ENCODE peak calls at places on chromosomes 13 and 19, in six cellular contexts. One of them, this sample, is unnamed.

GRCh38 chr19:31962565-31962996 is 382.8 kb upstream of the ZNF507 start:
- DNase-seq in neural progenitor cell: no peak
- DNase-seq in psoas muscle: no peak
- DNase-seq in cardiac muscle cell: no peak
- DNase-seq in fibroblast of the aortic adventitia: no peak
- DNase-seq in iPS DF 6.9: no peak
- DNase-seq in this sample: no peak

GRCh38 chr19:48608798-48609263 is 2.3 kb downstream of the SPACA4 start:
- DNase-seq in neural progenitor cell: peak
- DNase-seq in psoas muscle: no peak
- DNase-seq in cardiac muscle cell: no peak
- DNase-seq in fibroblast of the aortic adventitia: peak
- DNase-seq in iPS DF 6.9: no peak
- DNase-seq in this sample: no peak

GRCh38 chr13:31242935-31243334 is 43.2 kb downstream of the B3GLCT start:
- DNase-seq in neural progenitor cell: no peak
- DNase-seq in psoas muscle: no peak
- DNase-seq in cardiac muscle cell: no peak
- DNase-seq in fibroblast of the aortic adventitia: peak
- DNase-seq in iPS DF 6.9: no peak
- DNase-seq in this sample: no peak

GRCh38 chr13:38223093-38223492 is 126.6 kb upstream of the UFM1 start:
- DNase-seq in neural progenitor cell: peak
- DNase-seq in psoas muscle: no peak
- DNase-seq in cardiac muscle cell: peak
- DNase-seq in fibroblast of the aortic adventitia: peak
- DNase-seq in iPS DF 6.9: peak
- DNase-seq in this sample: peak

GRCh38 chr13:29802621-29803020 is 47.8 kb downstream of the UBL3 start:
- DNase-seq in neural progenitor cell: no peak
- DNase-seq in psoas muscle: no peak
- DNase-seq in cardiac muscle cell: no peak
- DNase-seq in fibroblast of the aortic adventitia: peak
- DNase-seq in iPS DF 6.9: no peak
- DNase-seq in this sample: no peak

GRCh38 chr13:43058318-43058674 is 34.9 kb downstream of the DNAJC15 start:
- DNase-seq in neural progenitor cell: no peak
- DNase-seq in psoas muscle: no peak
- DNase-seq in cardiac muscle cell: no peak
- DNase-seq in fibroblast of the aortic adventitia: peak
- DNase-seq in iPS DF 6.9: no peak
- DNase-seq in this sample: no peak

GRCh38 chr19:35055715-35056179 is 14.2 kb downstream of the HPN start:
- DNase-seq in neural progenitor cell: peak
- DNase-seq in psoas muscle: no peak
- DNase-seq in cardiac muscle cell: no peak
- DNase-seq in fibroblast of the aortic adventitia: no peak
- DNase-seq in iPS DF 6.9: peak
- DNase-seq in this sample: no peak

GRCh38 chr13:104841110-104841509 is 1694.4 kb downstream of the EFNB2 start:
- DNase-seq in neural progenitor cell: no peak
- DNase-seq in psoas muscle: no peak
- DNase-seq in cardiac muscle cell: no peak
- DNase-seq in fibroblast of the aortic adventitia: no peak
- DNase-seq in iPS DF 6.9: no peak
- DNase-seq in this sample: no peak

GRCh38 chr13:92574499-92574898 is 652.1 kb upstream of the GPC6 start:
- DNase-seq in neural progenitor cell: no peak
- DNase-seq in psoas muscle: no peak
- DNase-seq in cardiac muscle cell: no peak
- DNase-seq in fibroblast of the aortic adventitia: no peak
- DNase-seq in iPS DF 6.9: no peak
- DNase-seq in this sample: peak

GRCh38 chr13:60329221-60329983 is 67.6 kb upstream of the TDRD3 start:
- DNase-seq in neural progenitor cell: peak
- DNase-seq in psoas muscle: no peak
- DNase-seq in cardiac muscle cell: peak
- DNase-seq in fibroblast of the aortic adventitia: peak
- DNase-seq in iPS DF 6.9: peak
- DNase-seq in this sample: no peak

GRCh38 chr19:13588953-13589833 is 82.9 kb upstream of the CACNA1A start:
- DNase-seq in neural progenitor cell: peak
- DNase-seq in psoas muscle: peak
- DNase-seq in cardiac muscle cell: peak
- DNase-seq in fibroblast of the aortic adventitia: peak
- DNase-seq in iPS DF 6.9: peak
- DNase-seq in this sample: peak

DNA sequence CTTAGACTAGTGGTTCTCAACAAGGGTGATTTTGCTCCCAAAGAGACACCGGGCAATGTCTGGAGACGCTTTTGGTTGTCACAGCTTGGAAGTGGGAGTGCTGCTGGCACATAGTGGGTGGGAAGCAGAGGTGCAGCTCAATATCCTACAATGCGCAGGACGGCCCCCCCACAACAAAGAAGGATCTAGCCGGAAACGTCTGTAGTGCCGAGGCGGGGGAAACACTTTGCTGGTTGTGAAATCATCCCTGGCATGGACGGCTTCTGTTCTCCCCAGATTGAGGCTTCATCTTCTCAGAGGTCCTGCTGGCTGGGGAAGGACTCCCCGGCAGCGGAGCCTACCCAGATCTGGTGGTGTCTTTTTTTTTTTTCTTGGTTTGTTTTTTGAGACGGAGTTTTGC is 13.4 kb upstream of the SYT5 start:
- DNase-seq in neural progenitor cell: no peak
- DNase-seq in psoas muscle: no peak
- DNase-seq in cardiac muscle cell: no peak
- DNase-seq in fibroblast of the aortic adventitia: no peak
- DNase-seq in iPS DF 6.9: no peak
- DNase-seq in this sample: no peak
- H3K4me3 ChIP-seq in neural progenitor cell: no peak
- H3K4me3 ChIP-seq in psoas muscle: no peak
- H3K4me3 ChIP-seq in cardiac muscle cell: no peak
- H3K4me3 ChIP-seq in fibroblast of the aortic adventitia: no peak
- H3K4me3 ChIP-seq in iPS DF 6.9: no peak
- H3K4me3 ChIP-seq in this sample: no peak

DNA sequence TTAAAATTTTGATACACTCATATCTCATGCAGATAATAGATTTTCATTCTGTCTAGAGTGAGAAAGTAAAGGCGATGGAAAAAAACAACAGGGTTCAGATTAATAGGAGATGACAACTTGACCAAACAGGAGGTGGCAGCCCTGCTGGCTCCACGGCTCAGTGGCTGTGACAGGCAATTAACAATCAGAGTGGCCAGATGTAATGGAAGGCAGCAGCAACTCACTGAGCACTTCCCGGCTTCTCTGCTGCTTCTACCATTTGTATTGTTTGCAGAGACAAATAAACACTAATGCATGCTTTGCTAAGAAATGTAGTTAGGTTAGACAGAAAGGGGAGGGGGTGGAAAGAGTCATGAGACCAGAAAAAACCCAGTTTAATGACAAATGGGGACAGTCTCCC is 473.0 kb upstream of the SLC10A2 start:
- DNase-seq in neural progenitor cell: peak
- DNase-seq in psoas muscle: no peak
- DNase-seq in cardiac muscle cell: peak
- DNase-seq in fibroblast of the aortic adventitia: no peak
- DNase-seq in iPS DF 6.9: no peak
- DNase-seq in this sample: no peak
- H3K4me3 ChIP-seq in neural progenitor cell: no peak
- H3K4me3 ChIP-seq in psoas muscle: no peak
- H3K4me3 ChIP-seq in cardiac muscle cell: no peak
- H3K4me3 ChIP-seq in fibroblast of the aortic adventitia: no peak
- H3K4me3 ChIP-seq in iPS DF 6.9: no peak
- H3K4me3 ChIP-seq in this sample: no peak

GRCh38 chr13:50154697-50155096 is 139.5 kb downstream of the KCNRG start:
- DNase-seq in neural progenitor cell: no peak
- DNase-seq in psoas muscle: no peak
- DNase-seq in cardiac muscle cell: no peak
- DNase-seq in fibroblast of the aortic adventitia: no peak
- DNase-seq in iPS DF 6.9: no peak
- DNase-seq in this sample: no peak

GRCh38 chr13:50153888-50154287 is 138.6 kb downstream of the KCNRG start:
- DNase-seq in neural progenitor cell: no peak
- DNase-seq in psoas muscle: no peak
- DNase-seq in cardiac muscle cell: no peak
- DNase-seq in fibroblast of the aortic adventitia: no peak
- DNase-seq in iPS DF 6.9: no peak
- DNase-seq in this sample: no peak

GRCh38 chr13:50152224-50152623 is 137.0 kb downstream of the KCNRG start:
- DNase-seq in neural progenitor cell: no peak
- DNase-seq in psoas muscle: no peak
- DNase-seq in cardiac muscle cell: no peak
- DNase-seq in fibroblast of the aortic adventitia: peak
- DNase-seq in iPS DF 6.9: no peak
- DNase-seq in this sample: no peak

GRCh38 chr13:50153401-50153800 is 138.2 kb downstream of the KCNRG start:
- DNase-seq in neural progenitor cell: no peak
- DNase-seq in psoas muscle: no peak
- DNase-seq in cardiac muscle cell: no peak
- DNase-seq in fibroblast of the aortic adventitia: no peak
- DNase-seq in iPS DF 6.9: no peak
- DNase-seq in this sample: no peak

GRCh38 chr13:50152655-50153309 is 137.5 kb downstream of the KCNRG start:
- DNase-seq in neural progenitor cell: no peak
- DNase-seq in psoas muscle: no peak
- DNase-seq in cardiac muscle cell: no peak
- DNase-seq in fibroblast of the aortic adventitia: no peak
- DNase-seq in iPS DF 6.9: no peak
- DNase-seq in this sample: no peak
- H3K4me3 ChIP-seq in neural progenitor cell: no peak
- H3K4me3 ChIP-seq in psoas muscle: peak
- H3K4me3 ChIP-seq in cardiac muscle cell: no peak
- H3K4me3 ChIP-seq in fibroblast of the aortic adventitia: no peak
- H3K4me3 ChIP-seq in iPS DF 6.9: no peak
- H3K4me3 ChIP-seq in this sample: no peak

GRCh38 chr13:51811046-51811445 is 7.1 kb upstream of the DHRS12 start:
- DNase-seq in neural progenitor cell: no peak
- DNase-seq in psoas muscle: no peak
- DNase-seq in cardiac muscle cell: no peak
- DNase-seq in fibroblast of the aortic adventitia: no peak
- DNase-seq in iPS DF 6.9: no peak
- DNase-seq in this sample: no peak

GRCh38 chr13:51808811-51809210 is 4.8 kb upstream of the DHRS12 start:
- DNase-seq in neural progenitor cell: no peak
- DNase-seq in psoas muscle: no peak
- DNase-seq in cardiac muscle cell: no peak
- DNase-seq in fibroblast of the aortic adventitia: no peak
- DNase-seq in iPS DF 6.9: no peak
- DNase-seq in this sample: no peak

GRCh38 chr13:51814825-51815650 is 11.1 kb upstream of the DHRS12 start:
- DNase-seq in neural progenitor cell: peak
- DNase-seq in psoas muscle: peak
- DNase-seq in cardiac muscle cell: peak
- DNase-seq in fibroblast of the aortic adventitia: peak
- DNase-seq in iPS DF 6.9: no peak
- DNase-seq in this sample: no peak

GRCh38 chr13:51814071-51814470 is 10.1 kb upstream of the DHRS12 start:
- DNase-seq in neural progenitor cell: no peak
- DNase-seq in psoas muscle: no peak
- DNase-seq in cardiac muscle cell: no peak
- DNase-seq in fibroblast of the aortic adventitia: no peak
- DNase-seq in iPS DF 6.9: no peak
- DNase-seq in this sample: no peak

DNA sequence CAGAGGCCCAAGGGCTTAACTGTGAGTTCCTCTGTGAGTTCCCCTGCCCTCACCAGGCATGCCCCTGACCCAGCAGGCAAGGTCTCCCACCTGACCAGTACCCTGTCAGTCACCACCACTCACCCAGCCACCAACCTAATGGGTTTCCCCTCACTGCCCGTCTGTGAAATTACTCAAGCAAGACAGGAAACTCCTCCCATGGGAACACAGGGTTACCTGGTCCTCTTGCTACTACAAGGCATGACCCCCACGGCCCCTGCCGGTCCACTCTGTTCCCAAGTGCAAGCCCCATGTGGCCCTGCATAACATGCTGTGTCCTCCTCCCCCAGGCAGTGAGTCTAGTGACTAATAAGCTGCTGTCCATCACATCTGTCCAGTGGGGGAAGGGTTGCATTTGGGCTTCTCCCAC is 8.0 kb upstream of the DHRS12 start:
- DNase-seq in neural progenitor cell: no peak
- DNase-seq in psoas muscle: no peak
- DNase-seq in cardiac muscle cell: no peak
- DNase-seq in fibroblast of the aortic adventitia: no peak
- DNase-seq in iPS DF 6.9: no peak
- DNase-seq in this sample: no peak
- H3K4me3 ChIP-seq in neural progenitor cell: no peak
- H3K4me3 ChIP-seq in psoas muscle: no peak
- H3K4me3 ChIP-seq in cardiac muscle cell: no peak
- H3K4me3 ChIP-seq in fibroblast of the aortic adventitia: no peak
- H3K4me3 ChIP-seq in iPS DF 6.9: no peak
- H3K4me3 ChIP-seq in this sample: no peak

GRCh38 chr19:6465006-6465405 is 935 bp downstream of the CRB3 start:
- DNase-seq in neural progenitor cell: no peak
- DNase-seq in psoas muscle: no peak
- DNase-seq in cardiac muscle cell: no peak
- DNase-seq in fibroblast of the aortic adventitia: no peak
- DNase-seq in iPS DF 6.9: no peak
- DNase-seq in this sample: no peak
- H3K4me3 ChIP-seq in neural progenitor cell: peak
- H3K4me3 ChIP-seq in psoas muscle: no peak
- H3K4me3 ChIP-seq in cardiac muscle cell: no peak
- H3K4me3 ChIP-seq in fibroblast of the aortic adventitia: no peak
- H3K4me3 ChIP-seq in iPS DF 6.9: peak
- H3K4me3 ChIP-seq in this sample: no peak

GRCh38 chr19:1416014-1416841 is 8.8 kb downstream of the DAZAP1 start:
- DNase-seq in neural progenitor cell: no peak
- DNase-seq in psoas muscle: no peak
- DNase-seq in cardiac muscle cell: no peak
- DNase-seq in fibroblast of the aortic adventitia: no peak
- DNase-seq in iPS DF 6.9: no peak
- DNase-seq in this sample: no peak
- H3K4me3 ChIP-seq in neural progenitor cell: no peak
- H3K4me3 ChIP-seq in psoas muscle: peak
- H3K4me3 ChIP-seq in cardiac muscle cell: no peak
- H3K4me3 ChIP-seq in fibroblast of the aortic adventitia: peak
- H3K4me3 ChIP-seq in iPS DF 6.9: no peak
- H3K4me3 ChIP-seq in this sample: no peak

GRCh38 chr19:9073806-9074205 is 13.1 kb upstream of the OR1M1 start:
- DNase-seq in neural progenitor cell: no peak
- DNase-seq in psoas muscle: no peak
- DNase-seq in cardiac muscle cell: no peak
- DNase-seq in fibroblast of the aortic adventitia: no peak
- DNase-seq in iPS DF 6.9: no peak
- DNase-seq in this sample: no peak
- H3K4me3 ChIP-seq in neural progenitor cell: no peak
- H3K4me3 ChIP-seq in psoas muscle: no peak
- H3K4me3 ChIP-seq in cardiac muscle cell: no peak
- H3K4me3 ChIP-seq in fibroblast of the aortic adventitia: no peak
- H3K4me3 ChIP-seq in iPS DF 6.9: no peak
- H3K4me3 ChIP-seq in this sample: no peak

GRCh38 chr13:109331898-109332297 is 454.5 kb downstream of the IRS2 start:
- DNase-seq in neural progenitor cell: no peak
- DNase-seq in psoas muscle: no peak
- DNase-seq in cardiac muscle cell: no peak
- DNase-seq in fibroblast of the aortic adventitia: peak
- DNase-seq in iPS DF 6.9: no peak
- DNase-seq in this sample: peak
- H3K4me3 ChIP-seq in neural progenitor cell: no peak
- H3K4me3 ChIP-seq in psoas muscle: no peak
- H3K4me3 ChIP-seq in cardiac muscle cell: no peak
- H3K4me3 ChIP-seq in fibroblast of the aortic adventitia: no peak
- H3K4me3 ChIP-seq in iPS DF 6.9: no peak
- H3K4me3 ChIP-seq in this sample: no peak

GRCh38 chr19:10586396-10586795 is 716 bp downstream of the AP1M2 start:
- DNase-seq in neural progenitor cell: no peak
- DNase-seq in psoas muscle: no peak
- DNase-seq in cardiac muscle cell: no peak
- DNase-seq in fibroblast of the aortic adventitia: no peak
- DNase-seq in iPS DF 6.9: no peak
- DNase-seq in this sample: no peak
- H3K4me3 ChIP-seq in neural progenitor cell: no peak
- H3K4me3 ChIP-seq in psoas muscle: no peak
- H3K4me3 ChIP-seq in cardiac muscle cell: no peak
- H3K4me3 ChIP-seq in fibroblast of the aortic adventitia: no peak
- H3K4me3 ChIP-seq in iPS DF 6.9: peak
- H3K4me3 ChIP-seq in this sample: no peak